ENCODE peak calls at places on chromosomes 6 and 20, in five cellular contexts. E, N, Z, L and T are unnamed samples.

GRCh38 chr6:455006-455585 is 63.5 kb downstream of the IRF4 start:
- DNase-seq in L (no peak), E (no peak), Z (no peak), N (no peak), T (peak)

GRCh38 chr6:122839477-122839876 is 50.4 kb downstream of the SMPDL3A start:
- DNase-seq in E (peak), Z (no peak), L (peak), N (peak), T (peak)

GRCh38 chr6:124881898-124882579 is 80.2 kb upstream of the RNF217 start:
- DNase-seq in E (no peak), N (peak), L (no peak), Z (no peak), T (peak)

GRCh38 chr20:2801459-2801728 is 967 bp upstream of the CPXM1 start:
- DNase-seq in N (no peak), L (no peak), Z (no peak), E (no peak), T (no peak)

GRCh38 chr20:39269031-39269461 is 306.9 kb downstream of the DHX35 start:
- DNase-seq in N (peak), L (peak), E (no peak), Z (peak), T (peak)

GRCh38 chr6:163897030-163897429 is 482.5 kb downstream of the QKI start:
- DNase-seq in Z (no peak), N (no peak), L (peak), E (no peak), T (peak)

GRCh38 chr20:37955511-37955910 is 52.6 kb downstream of the VSTM2L start:
- DNase-seq in Z (no peak), E (no peak), N (no peak), L (no peak), T (no peak)

GRCh38 chr6:137264308-137265075 is 45.3 kb upstream of the IFNGR1 start:
- DNase-seq in E (no peak), L (no peak), Z (no peak), N (no peak), T (no peak)

GRCh38 chr20:50561379-50562078 is 51.3 kb downstream of the PTPN1 start:
- DNase-seq in E (peak), L (peak), Z (peak), N (peak), T (peak)

GRCh38 chr6:94130458-94130857 is 711.1 kb upstream of the EPHA7 start:
- DNase-seq in Z (no peak), E (no peak), N (no peak), L (no peak), T (no peak)

GRCh38 chr6:169452117-169452868 is 198.6 kb upstream of the THBS2 start:
- DNase-seq in N (peak), E (peak), L (peak), Z (peak), T (peak)

GRCh38 chr6:79943133-79943532 is 4.2 kb downstream of the ELOVL4 start:
- DNase-seq in Z (no peak), L (no peak), E (no peak), N (no peak), T (no peak)

GRCh38 chr6:24985313-24985712 is 49.6 kb upstream of the RIPOR2 start:
- DNase-seq in L (no peak), N (no peak), Z (no peak), E (no peak), T (no peak)

GRCh38 chr6:135993321-135993720 is 141.8 kb downstream of the PDE7B start:
- DNase-seq in E (no peak), N (peak), Z (no peak), L (no peak), T (no peak)

GRCh38 chr6:106473807-106474206 is 113.3 kb downstream of the CRYBG1 start:
- DNase-seq in Z (no peak), E (no peak), N (no peak), L (peak), T (peak)

GRCh38 chr6:2862712-2863174 is 21.1 kb upstream of the SERPINB1 start:
- DNase-seq in Z (no peak), L (no peak), N (no peak), E (no peak), T (no peak)

GRCh38 chr20:45926731-45927070 is 7.8 kb upstream of the PCIF1 start:
- DNase-seq in E (no peak), N (no peak), Z (no peak), L (no peak), T (no peak)

GRCh38 chr6:121573466-121573865 is 138.0 kb downstream of the GJA1 start:
- DNase-seq in Z (no peak), N (no peak), L (peak), E (no peak), T (no peak)

GRCh38 chr20:32333181-32333987 is 24.7 kb upstream of the ASXL1 start:
- DNase-seq in L (no peak), Z (no peak), N (no peak), E (no peak), T (no peak)

GRCh38 chr6:41040101-41040910 is 1.3 kb upstream of the UNC5CL start:
- DNase-seq in Z (no peak), E (no peak), L (peak), N (peak), T (peak)

GRCh38 chr6:156687875-156688549 is 89.2 kb upstream of the ARID1B start:
- DNase-seq in Z (no peak), E (no peak), L (peak), N (no peak), T (peak)

GRCh38 chr6:90663873-90664272 is 77.0 kb upstream of the MAP3K7 start:
- DNase-seq in E (no peak), L (peak), Z (no peak), N (no peak), T (peak)

GRCh38 chr20:32224463-32224862 is 16.8 kb downstream of the POFUT1 start:
- DNase-seq in L (no peak), Z (no peak), N (no peak), E (no peak), T (no peak)